ENCODE peak calls at places on chromosomes 5 and 9, in eight cellular contexts. I, C, O, P, J, U, E and T are unnamed samples.

GRCh38 chr5:159593518-159594073 is 263.3 kb upstream of the IL12B start:
- DNase-seq in I (no peak), C (no peak), O (no peak), P (no peak), J (no peak), U (no peak), E (no peak), T (no peak)

GRCh38 chr5:29796018-29796417 is 1397.5 kb upstream of the CDH6 start:
- DNase-seq in I (no peak), C (peak), O (no peak), P (no peak), J (no peak), U (no peak), E (no peak), T (no peak)

GRCh38 chr5:39264528-39264927 is 45.2 kb upstream of the FYB1 start:
- DNase-seq in I (no peak), C (no peak), O (no peak), P (no peak), J (no peak), U (no peak), E (no peak), T (no peak)

GRCh38 chr9:13427587-13427986 is 148.1 kb upstream of the MPDZ start:
- DNase-seq in I (peak), C (no peak), O (no peak), P (no peak), J (no peak), U (no peak), E (no peak), T (no peak)

GRCh38 chr9:17824927-17825659 is 246.2 kb downstream of the SH3GL2 start:
- DNase-seq in I (no peak), C (no peak), O (no peak), P (no peak), J (no peak), U (no peak), E (no peak), T (no peak)

GRCh38 chr9:97918641-97919040 is 3.7 kb downstream of the TRMO start:
- DNase-seq in I (no peak), C (no peak), O (no peak), P (no peak), J (no peak), U (no peak), E (no peak), T (no peak)

GRCh38 chr5:34526682-34527305 is 129.3 kb upstream of the RAI14 start:
- DNase-seq in I (no peak), C (no peak), O (no peak), P (no peak), J (no peak), U (no peak), E (no peak), T (no peak)

GRCh38 chr5:102801375-102801774 is 46.3 kb downstream of the PAM start:
- DNase-seq in I (no peak), C (no peak), O (no peak), P (no peak), J (no peak), U (no peak), E (no peak), T (no peak)

GRCh38 chr5:55308254-55308836 is 556 bp downstream of the MTREX start:
- DNase-seq in I (peak), C (peak), O (no peak), P (no peak), J (no peak), U (no peak), E (no peak), T (no peak)

GRCh38 chr5:36111238-36111637 is 40.4 kb downstream of the LMBRD2 start:
- DNase-seq in I (no peak), C (no peak), O (no peak), P (no peak), J (no peak), U (no peak), E (no peak), T (no peak)

GRCh38 chr5:131160134-131160533 is 4.9 kb downstream of the HINT1 start:
- DNase-seq in I (no peak), C (no peak), O (no peak), P (no peak), J (no peak), U (no peak), E (no peak), T (no peak)

GRCh38 chr9:127561491-127562270 is 50.4 kb upstream of the STXBP1 start:
- DNase-seq in I (no peak), C (peak), O (peak), P (peak), J (peak), U (peak), E (peak), T (peak)

GRCh38 chr9:97774657-97775056 is 77.5 kb upstream of the XPA start:
- DNase-seq in I (no peak), C (no peak), O (no peak), P (no peak), J (no peak), U (no peak), E (no peak), T (no peak)

GRCh38 chr9:108412755-108413154 is 443.0 kb downstream of the ACTL7B start:
- DNase-seq in I (peak), C (no peak), O (no peak), P (no peak), J (no peak), U (no peak), E (no peak), T (no peak)
- TF ChIP-seq CTCF in I (no peak), C (no peak), O (peak), P (no peak), J (no peak), U (no peak), E (no peak), T (no peak)

GRCh38 chr5:51416149-51416548 is 32.9 kb downstream of the ISL1 start:
- DNase-seq in I (no peak), C (no peak), O (no peak), P (no peak), J (no peak), U (no peak), E (no peak), T (no peak)
- TF ChIP-seq CTCF in I (no peak), C (no peak), O (peak), P (no peak), J (no peak), U (no peak), E (no peak), T (no peak)

GRCh38 chr9:89597711-89598707 is 6.8 kb upstream of the GADD45G start:
- DNase-seq in I (peak), C (peak), O (no peak), P (peak), J (no peak), U (no peak), E (peak), T (peak)
- TF ChIP-seq CTCF in I (peak), C (peak), O (peak), P (no peak), J (peak), U (peak), E (peak), T (peak)

GRCh38 chr9:87570000-87570834 is 72.5 kb downstream of the DAPK1 start:
- DNase-seq in I (no peak), C (no peak), O (no peak), P (no peak), J (no peak), U (no peak), E (no peak), T (no peak)

GRCh38 chr9:87567988-87568800 is 70.5 kb downstream of the DAPK1 start:
- DNase-seq in I (no peak), C (no peak), O (no peak), P (no peak), J (no peak), U (no peak), E (no peak), T (no peak)

GRCh38 chr9:87567047-87567446 is 69.4 kb downstream of the DAPK1 start:
- DNase-seq in I (no peak), C (no peak), O (no peak), P (no peak), J (no peak), U (no peak), E (no peak), T (no peak)

GRCh38 chr9:87567566-87567965 is 69.9 kb downstream of the DAPK1 start:
- DNase-seq in I (no peak), C (no peak), O (no peak), P (no peak), J (no peak), U (no peak), E (no peak), T (no peak)

DNA sequence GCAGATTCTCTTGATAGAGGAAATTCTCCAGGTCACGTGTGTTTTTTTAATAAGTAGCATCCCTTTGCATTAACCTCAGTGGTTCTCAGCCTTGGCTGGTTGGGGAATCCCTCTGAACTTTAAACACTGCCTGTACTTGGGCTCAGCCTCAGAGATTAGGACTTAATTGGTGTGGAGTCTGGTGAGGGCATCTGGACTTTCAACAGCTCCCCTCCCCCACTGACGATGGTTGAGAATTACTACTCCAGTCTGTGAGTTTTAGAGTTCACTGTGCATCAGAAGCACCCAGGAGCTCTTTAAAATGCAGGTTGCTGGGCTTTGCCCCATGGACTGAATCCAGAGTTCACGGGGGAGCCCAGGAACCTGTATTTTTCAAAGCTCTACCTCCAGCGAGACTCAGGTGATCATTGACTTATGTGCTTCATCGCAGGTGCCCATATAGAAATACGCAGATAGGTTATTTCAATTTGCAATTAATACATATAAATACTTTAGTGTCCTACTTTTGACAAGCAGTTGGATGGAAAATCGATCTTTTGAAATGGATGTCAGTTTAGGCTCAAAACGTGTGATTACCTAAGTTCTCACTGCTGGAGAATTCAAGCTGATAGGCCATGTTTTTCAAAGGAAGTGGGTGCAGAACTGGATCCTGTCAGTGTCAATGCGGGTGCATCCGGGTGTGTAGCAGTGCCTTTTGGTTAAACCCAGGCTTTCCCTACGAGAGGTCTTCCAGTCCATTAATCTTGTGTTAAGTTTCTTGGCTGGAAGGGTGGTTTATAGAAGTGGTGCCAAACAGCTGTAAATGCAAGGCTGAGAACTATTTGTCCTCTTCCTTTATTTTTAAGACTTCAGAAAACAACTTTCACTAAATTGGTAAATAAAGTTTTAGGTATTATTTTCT is 71.6 kb downstream of the DAPK1 start:
- DNase-seq in I (no peak), C (peak), O (no peak), P (no peak), J (no peak), U (no peak), E (no peak), T (no peak)
- TF ChIP-seq CTCF in I (no peak), C (no peak), O (no peak), P (no peak), J (no peak), U (no peak), E (no peak), T (no peak)

DNA sequence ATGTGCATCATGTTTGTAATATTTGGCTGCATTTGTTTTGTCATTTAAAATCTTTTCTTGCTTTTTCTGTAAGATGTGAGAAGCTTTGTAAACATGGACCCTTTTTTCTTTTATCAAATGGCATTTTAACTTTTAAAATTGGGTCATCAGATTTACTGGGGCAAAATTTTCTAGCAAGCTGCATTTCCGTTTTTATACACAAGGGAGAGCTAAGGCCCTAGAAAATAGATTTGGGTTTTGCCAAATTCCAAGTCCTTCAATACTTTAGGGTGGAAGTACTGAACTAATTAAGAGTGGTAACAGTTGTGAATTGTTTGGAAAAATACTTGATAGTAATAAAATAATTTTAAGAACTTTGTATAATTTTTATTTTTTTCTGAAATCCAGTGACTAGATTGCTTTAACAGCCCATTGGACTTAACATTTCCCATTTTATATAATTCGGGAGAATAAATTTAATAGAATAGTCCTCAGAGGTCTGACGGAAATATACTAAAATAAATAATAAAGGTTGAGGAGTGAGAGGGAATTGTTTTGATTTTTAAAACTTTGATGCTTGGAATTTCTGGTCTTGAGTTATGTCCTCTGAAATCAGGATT is 117.4 kb downstream of the SMARCA2 start:
- DNase-seq in I (no peak), C (no peak), O (no peak), P (no peak), J (no peak), U (no peak), E (no peak), T (no peak)
- TF ChIP-seq CTCF in I (peak), C (peak), O (peak), P (no peak), J (peak), U (peak), E (peak), T (peak)

GRCh38 chr9:111150241-111150640 is 112.0 kb upstream of the LPAR1 start:
- DNase-seq in I (no peak), C (no peak), O (no peak), P (no peak), J (no peak), U (no peak), E (no peak), T (no peak)

GRCh38 chr9:111148390-111148993 is 110.2 kb upstream of the LPAR1 start:
- DNase-seq in I (no peak), C (no peak), O (no peak), P (no peak), J (no peak), U (no peak), E (no peak), T (no peak)

GRCh38 chr9:111152614-111153013 is 114.3 kb upstream of the LPAR1 start:
- DNase-seq in I (no peak), C (no peak), O (no peak), P (no peak), J (no peak), U (no peak), E (no peak), T (no peak)

GRCh38 chr9:111147021-111147420 is 108.8 kb upstream of the LPAR1 start:
- DNase-seq in I (no peak), C (no peak), O (no peak), P (no peak), J (no peak), U (no peak), E (no peak), T (no peak)

DNA sequence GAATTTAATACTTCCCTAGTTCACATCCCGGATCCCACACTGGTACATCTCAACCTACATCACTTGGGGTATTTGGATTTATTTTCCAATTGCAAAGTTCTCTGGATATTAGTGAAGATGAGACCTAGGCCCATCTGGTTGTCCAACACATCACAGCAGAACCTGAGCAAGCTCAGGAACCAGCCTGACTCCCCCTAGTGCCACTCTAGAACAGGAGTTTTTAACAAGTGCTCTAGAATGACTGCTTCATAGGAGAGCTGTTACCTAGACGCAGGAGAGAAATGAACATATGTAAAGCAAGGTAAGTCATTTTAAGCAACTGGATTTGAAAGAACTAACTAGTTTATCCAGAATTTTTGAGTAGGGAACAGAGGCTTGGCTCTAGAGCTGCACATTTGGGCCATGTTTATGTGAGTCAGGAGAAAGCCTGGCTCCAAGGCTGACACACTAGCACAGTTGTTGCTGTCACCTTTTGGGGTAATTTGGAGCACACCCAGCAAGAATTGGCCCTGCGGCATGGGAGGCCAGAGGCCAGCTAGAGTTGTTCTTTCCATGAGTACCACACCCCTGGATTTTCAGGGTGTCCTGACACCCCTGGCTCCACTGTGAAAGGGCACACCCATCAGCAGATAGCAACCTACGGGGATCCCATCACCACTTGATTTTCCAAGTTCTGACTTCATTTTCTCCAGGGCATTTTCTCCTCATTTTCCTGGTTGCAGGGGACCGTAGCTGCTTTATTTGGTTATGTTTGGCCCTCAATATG is 110.9 kb upstream of the LPAR1 start:
- DNase-seq in I (no peak), C (no peak), O (no peak), P (no peak), J (no peak), U (no peak), E (no peak), T (no peak)
- TF ChIP-seq CTCF in I (no peak), C (no peak), O (peak), P (no peak), J (no peak), U (no peak), E (no peak), T (no peak)

GRCh38 chr9:76092572-76092971 is 202.1 kb downstream of the PCSK5 start:
- DNase-seq in I (no peak), C (no peak), O (no peak), P (no peak), J (no peak), U (no peak), E (no peak), T (no peak)

GRCh38 chr9:76099516-76099915 is 209.0 kb downstream of the PCSK5 start:
- DNase-seq in I (no peak), C (no peak), O (no peak), P (no peak), J (no peak), U (no peak), E (no peak), T (no peak)

GRCh38 chr9:76090330-76090729 is 199.9 kb downstream of the PCSK5 start:
- DNase-seq in I (no peak), C (no peak), O (no peak), P (no peak), J (no peak), U (no peak), E (no peak), T (no peak)

GRCh38 chr9:76090909-76091308 is 200.4 kb downstream of the PCSK5 start:
- DNase-seq in I (no peak), C (no peak), O (no peak), P (no peak), J (no peak), U (no peak), E (no peak), T (no peak)

GRCh38 chr9:76095585-76095984 is 205.1 kb downstream of the PCSK5 start:
- DNase-seq in I (no peak), C (no peak), O (no peak), P (no peak), J (no peak), U (no peak), E (no peak), T (no peak)
- TF ChIP-seq CTCF in I (no peak), C (no peak), O (no peak), P (no peak), J (no peak), U (no peak), E (no peak), T (no peak)